ENCODE peak calls at places on chromosomes 12 and 14, in five cellular contexts. T is RWPE2, E is AG04450, P is dorsolateral prefrontal cortex, C is AG09309. V is an unnamed sample.
A peak's percentile ranks its signal among the peaks of the same experiment; 100 is the strongest.

GRCh38 chr12:72380441-72380840 is 108.3 kb downstream of the TRHDE start:
- DNase-seq in T (no peak), E (no peak), P (no peak), C (no peak), V (no peak)

GRCh38 chr12:53077030-53077429 is 2.2 kb downstream of the SPRYD3 start:
- DNase-seq in T (no peak), E (no peak), P (no peak), C (no peak), V (no peak)

GRCh38 chr12:117671734-117672133 is 297.1 kb downstream of the KSR2 start:
- DNase-seq in T (no peak), E (no peak), P (no peak), C (no peak), V (no peak)

GRCh38 chr14:71415404-71415690 is 508.1 kb downstream of the PCNX1 start:
- DNase-seq in T (no peak), E (peak; percentile 41), P (no peak), C (no peak), V (no peak)

GRCh38 chr12:110639336-110640178 is 25.6 kb downstream of the TCTN1 start:
- DNase-seq in T (no peak), E (peak; percentile 41), P (no peak), C (peak; percentile 27), V (peak; percentile 34)

GRCh38 chr12:113768850-113769249 is 197.3 kb downstream of the RBM19 start:
- DNase-seq in T (no peak), E (no peak), P (no peak), C (no peak), V (no peak)

GRCh38 chr12:52847335-52848102 is 1.3 kb downstream of the KRT78 start:
- DNase-seq in T (no peak), E (no peak), P (no peak), C (no peak), V (peak; percentile 32)

GRCh38 chr14:60253649-60254048 is 4.6 kb downstream of the PPM1A start:
- DNase-seq in T (no peak), E (no peak), P (no peak), C (no peak), V (no peak)

GRCh38 chr14:99261916-99262787 is 9.8 kb downstream of the BCL11B start:
- DNase-seq in T (peak; percentile 43), E (no peak), P (no peak), C (no peak), V (no peak)

GRCh38 chr14:58639842-58640484 is 2.2 kb downstream of the DACT1 start:
- DNase-seq in T (no peak), E (peak; percentile 49), P (peak; percentile 52), C (peak; percentile 91), V (peak; percentile 85)

GRCh38 chr12:127729381-127729780 is 537.6 kb upstream of the TMEM132C start:
- DNase-seq in T (no peak), E (no peak), P (no peak), C (no peak), V (peak; percentile 26)

GRCh38 chr14:104752338-104752734 is 611 bp upstream of the SIVA1 start:
- DNase-seq in T (no peak), E (no peak), P (no peak), C (no peak), V (no peak)

GRCh38 chr14:54478621-54479215 is 10.1 kb downstream of the GMFB start:
- DNase-seq in T (no peak), E (no peak), P (no peak), C (no peak), V (no peak)

GRCh38 chr14:24817638-24818053 is 183.7 kb upstream of the GZMB start:
- DNase-seq in T (no peak), E (no peak), P (no peak), C (no peak), V (peak; percentile 53)

GRCh38 chr12:76101739-76102385 is 17.4 kb upstream of the NAP1L1 start:
- DNase-seq in T (no peak), E (no peak), P (no peak), C (no peak), V (no peak)

DNA sequence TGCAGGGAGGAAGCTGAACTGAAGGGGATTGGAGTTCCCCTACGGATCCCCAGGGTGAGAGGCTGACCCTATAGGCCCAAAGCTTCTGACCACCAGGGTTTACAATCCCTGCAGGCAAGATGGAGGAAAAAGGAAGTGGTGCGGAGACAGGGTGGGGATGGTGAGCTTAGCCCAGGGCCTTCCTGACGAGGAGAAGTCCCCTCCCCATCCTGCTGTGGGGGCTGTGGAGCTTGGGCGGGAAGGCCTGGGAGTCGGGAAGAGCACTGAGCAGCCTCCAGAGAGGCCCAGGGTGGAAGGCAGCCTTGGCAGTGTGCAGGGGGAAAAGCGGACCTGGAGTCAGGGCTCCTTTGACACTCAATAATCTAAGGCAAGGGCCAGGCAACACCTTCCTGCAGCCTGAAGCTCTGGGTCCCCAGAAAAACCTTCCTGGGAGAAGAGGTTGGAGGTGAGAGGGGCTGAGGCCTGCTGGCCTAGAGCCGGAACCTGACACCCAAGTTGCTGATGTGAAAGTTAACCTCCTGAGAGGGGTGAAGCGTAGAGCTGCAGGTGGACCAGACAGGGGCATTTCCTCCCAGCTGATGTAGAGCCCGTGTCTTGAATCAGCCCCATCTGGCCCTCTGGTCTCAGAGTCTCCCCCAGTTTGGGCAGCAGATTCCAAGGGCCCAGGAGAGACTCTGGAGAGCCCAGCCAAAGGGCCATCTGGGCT is 6.1 kb downstream of the HDAC7 start:
- DNase-seq in T (no peak), E (no peak), P (no peak), C (no peak), V (no peak)
- H3K4me3 ChIP-seq in T (no peak overlapping the region), E (peak overlapping the region; percentile 44), P (peak overlapping the region; percentile 56), C (peak overlapping the region; percentile 39), V (peak overlapping the region; percentile 27)

GRCh38 chr12:102484017-102484731 is 3.8 kb upstream of the IGF1 start:
- DNase-seq in T (no peak), E (no peak), P (peak; percentile 24), C (peak; percentile 55), V (peak; percentile 38)
- H3K4me3 ChIP-seq in T (no peak overlapping the region), E (no peak overlapping the region), P (peak overlapping the region; percentile 21), C (no peak overlapping the region), V (no peak overlapping the region)

DNA sequence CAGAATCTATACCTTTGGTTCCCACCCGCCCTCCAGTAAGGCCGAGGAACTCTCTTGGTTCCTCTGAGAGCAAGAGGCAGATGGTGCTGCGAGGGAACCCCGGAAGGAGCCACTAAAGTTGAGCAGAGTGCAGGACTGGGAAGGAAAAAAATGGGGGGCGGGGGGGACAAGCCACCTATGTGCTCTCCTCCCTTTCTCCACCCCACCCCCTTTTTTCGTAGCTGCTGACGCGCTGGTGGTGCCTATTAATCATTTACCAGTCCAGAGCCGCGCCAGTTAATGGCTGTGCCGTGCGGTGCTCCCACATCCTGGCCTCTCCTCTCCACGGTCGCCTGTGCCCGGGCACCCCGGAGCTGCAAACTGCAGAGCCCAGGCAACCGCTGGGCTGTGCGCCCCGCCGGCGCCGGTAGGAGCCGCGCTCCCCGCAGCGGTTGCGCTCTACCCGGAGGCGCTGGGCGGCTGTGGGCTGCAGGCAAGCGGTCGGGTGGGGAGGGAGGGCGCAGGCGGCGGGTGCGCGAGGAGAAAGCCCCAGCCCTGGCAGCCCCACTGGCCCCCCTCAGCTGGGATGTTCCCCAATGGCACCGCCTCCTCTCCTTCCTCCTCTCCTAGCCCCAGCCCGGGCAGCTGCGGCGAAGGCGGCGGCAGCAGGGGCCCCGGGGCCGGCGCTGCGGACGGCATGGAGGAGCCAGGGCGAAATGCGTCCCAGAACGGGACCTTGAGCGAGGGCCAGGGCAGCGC is 1.3 kb downstream of the SSTR1 start:
- DNase-seq in T (peak; percentile 63), E (no peak), P (peak; percentile 40), C (peak; percentile 71), V (no peak)
- H3K4me3 ChIP-seq in T (peak overlapping the region; percentile 26), E (peak overlapping the region; percentile 65), P (peak overlapping the region; percentile 47), C (peak overlapping the region; percentile 84), V (peak overlapping the region; percentile 41)

DNA sequence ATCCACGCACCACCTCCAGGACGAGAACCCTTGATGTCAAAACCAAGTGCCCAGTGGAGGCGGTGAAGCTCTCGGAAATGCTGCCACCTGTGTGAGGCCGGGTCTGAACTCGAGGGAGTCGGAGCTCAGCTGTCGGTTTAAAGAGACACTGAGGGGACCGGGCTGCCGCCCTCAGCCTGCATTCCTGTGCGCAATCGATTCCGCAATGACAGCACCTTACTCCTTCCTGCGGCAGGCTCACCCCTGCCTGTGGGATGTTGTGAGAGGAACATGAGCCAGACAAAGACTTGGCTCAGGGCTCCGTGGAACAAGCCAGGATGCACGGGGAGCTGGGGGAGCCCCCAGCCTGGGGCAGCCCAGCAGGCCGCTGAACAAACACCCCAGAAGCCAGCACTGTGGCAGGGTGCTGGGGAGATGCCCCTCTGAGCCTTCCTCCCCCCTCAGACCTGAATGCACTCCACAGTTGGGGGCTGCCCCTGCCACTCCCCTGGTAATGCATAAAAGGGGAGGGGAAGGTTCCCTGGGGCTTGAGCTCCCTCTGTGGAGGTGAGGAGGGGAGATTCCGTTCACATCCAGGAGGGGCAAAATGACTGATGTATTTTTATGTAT is 20.5 kb downstream of the RFLNA start:
- DNase-seq in T (no peak), E (no peak), P (no peak), C (no peak), V (no peak)
- H3K4me3 ChIP-seq in T (no peak overlapping the region), E (no peak overlapping the region), P (no peak overlapping the region), C (no peak overlapping the region), V (no peak overlapping the region)

DNA sequence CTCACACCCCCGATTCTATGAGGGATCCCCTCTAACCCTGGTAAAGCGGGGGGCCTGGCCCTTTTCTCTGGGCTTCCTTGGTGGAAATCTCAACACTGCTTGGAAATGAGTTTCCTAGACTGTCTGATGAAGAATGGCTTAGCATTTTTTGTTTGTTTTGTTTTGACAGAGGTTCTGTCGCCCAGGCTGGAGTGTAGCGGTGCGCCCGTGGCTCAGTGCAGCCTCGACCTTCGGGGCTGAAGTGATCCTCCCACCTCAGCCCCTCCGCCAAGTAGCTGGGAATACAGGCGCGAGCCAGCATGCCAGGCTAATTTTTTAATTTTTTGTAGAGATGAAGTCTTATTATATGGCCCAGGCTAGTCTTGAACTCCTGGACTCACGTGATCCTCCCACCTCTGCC is 30.3 kb downstream of the TC2N start:
- DNase-seq in T (no peak), E (no peak), P (no peak), C (no peak), V (no peak)
- H3K4me3 ChIP-seq in T (peak overlapping the region; percentile 78), E (no peak overlapping the region), P (no peak overlapping the region), C (no peak overlapping the region), V (peak overlapping the region; percentile 31)

DNA sequence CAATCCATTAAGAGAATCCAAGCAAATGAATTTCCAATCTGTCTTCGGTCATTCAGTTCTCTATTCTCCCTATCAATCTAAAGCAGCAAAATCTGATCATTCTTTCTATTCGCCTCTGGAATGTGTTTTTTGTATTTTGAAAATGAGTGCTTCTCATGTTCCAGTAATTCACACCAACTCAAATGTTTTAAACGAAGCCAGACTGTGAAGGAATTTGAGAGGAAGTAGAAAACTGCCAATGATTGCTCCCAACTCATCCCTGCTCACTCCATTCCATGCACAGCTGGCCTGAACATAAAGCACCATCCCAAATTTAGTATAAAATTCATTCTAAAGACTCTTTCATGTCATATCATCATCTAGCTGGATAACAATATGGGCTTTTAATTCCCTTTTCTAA is 123.8 kb downstream of the DUSP6 start:
- DNase-seq in T (no peak), E (no peak), P (no peak), C (no peak), V (no peak)
- H3K4me3 ChIP-seq in T (no peak overlapping the region), E (no peak overlapping the region), P (no peak overlapping the region), C (no peak overlapping the region), V (no peak overlapping the region)

DNA sequence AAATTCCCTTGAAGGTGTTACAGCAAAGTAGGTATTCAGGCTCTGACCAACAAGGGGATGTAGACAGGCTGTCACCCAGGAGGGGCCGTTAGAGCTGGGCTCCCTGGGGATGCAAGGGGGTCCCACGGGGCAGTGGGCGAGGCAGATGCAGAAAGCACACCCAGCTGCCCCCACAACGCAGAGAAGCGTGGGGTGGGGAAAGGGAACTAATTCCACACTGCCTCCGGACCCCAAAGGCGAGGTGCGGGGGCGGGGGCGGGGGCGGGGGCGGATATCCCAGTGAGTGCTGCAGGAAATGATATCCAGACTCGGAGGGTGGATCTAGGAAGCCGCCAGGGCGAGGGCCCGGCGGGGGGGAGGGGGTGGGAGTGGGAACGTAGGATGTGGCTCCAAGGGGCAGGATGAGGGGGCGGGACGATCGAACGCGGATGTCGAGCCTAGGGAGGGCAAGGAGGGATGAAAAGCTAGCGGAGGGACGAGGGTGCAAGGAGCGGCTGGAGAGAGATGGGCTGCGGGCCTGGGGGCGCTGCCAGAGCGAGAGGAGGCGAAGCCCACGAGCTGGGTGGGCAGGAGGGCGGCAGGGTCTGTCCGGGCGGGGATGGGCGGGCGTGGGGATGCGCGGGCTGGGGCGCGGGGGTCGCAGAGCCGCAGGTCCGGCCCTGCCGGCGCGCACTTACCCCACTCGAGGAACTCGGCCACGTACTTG is 874 bp downstream of the CDC42BPB start:
- DNase-seq in T (peak; percentile 87), E (no peak), P (no peak), C (no peak), V (peak; percentile 9)
- H3K4me3 ChIP-seq in T (peak overlapping the region; percentile 80), E (peak overlapping the region; percentile 96), P (peak overlapping the region; percentile 88), C (peak overlapping the region; percentile 80), V (peak overlapping the region; percentile 70)

V was measured in astrocyte of the cerebellum.